ENCODE peak calls at places on chromosomes 6 and 20, in nine cellular contexts. P, X, A, E, V, B, Z, L and Q are unnamed samples. For H3K27me3 and H3K36me3, the result is how much of the 10 kb centered on the place peaks cover.

GRCh38 chr20:61957961-61958715 is 107.5 kb downstream of the TAF4 start:
- DNase-seq in P (peak), X (peak), A (no peak), E (no peak), V (no peak), B (no peak), Z (no peak), L (no peak), Q (no peak)

GRCh38 chr6:38797391-38797790 is 82.3 kb downstream of the DNAH8 start:
- DNase-seq in P (no peak), X (no peak), A (no peak), E (no peak), V (no peak), B (no peak), Z (no peak), L (no peak), Q (no peak)

GRCh38 chr20:3046677-3047462 is 1.0 kb downstream of the MRPS26 start:
- DNase-seq in P (no peak), X (no peak), A (no peak), E (no peak), V (peak), B (peak), Z (no peak), L (no peak), Q (peak)

GRCh38 chr6:26331809-26332226 is 33.2 kb upstream of the BTN3A2 start:
- DNase-seq in P (no peak), X (no peak), A (no peak), E (no peak), V (no peak), B (no peak), Z (no peak), L (no peak), Q (no peak)

GRCh38 chr6:2725999-2726567 is 24.6 kb downstream of the MYLK4 start:
- DNase-seq in P (no peak), X (no peak), A (peak), E (no peak), V (no peak), B (peak), Z (no peak), L (no peak), Q (no peak)

GRCh38 chr6:77173472-77174074 is 289.7 kb downstream of the HTR1B start:
- DNase-seq in P (no peak), X (no peak), A (no peak), E (no peak), V (no peak), B (no peak), Z (no peak), L (peak), Q (peak)

GRCh38 chr6:111013144-111013905 is 31.5 kb downstream of the RPF2 start:
- DNase-seq in P (no peak), X (no peak), A (no peak), E (no peak), V (no peak), B (no peak), Z (no peak), L (no peak), Q (no peak)

GRCh38 chr20:54293526-54293925 is 85.6 kb downstream of the PFDN4 start:
- DNase-seq in P (no peak), X (no peak), A (no peak), E (no peak), V (no peak), B (no peak), Z (no peak), L (no peak), Q (no peak)

GRCh38 chr6:56757585-56757984 is 114.9 kb upstream of the DST start:
- DNase-seq in P (peak), X (no peak), A (no peak), E (no peak), V (no peak), B (no peak), Z (no peak), L (no peak), Q (no peak)

GRCh38 chr6:169997930-169998218 is 246.5 kb downstream of the ERMARD start:
- DNase-seq in P (peak), X (peak), A (no peak), E (no peak), V (no peak), B (no peak), Z (no peak), L (no peak), Q (peak)

GRCh38 chr20:48945840-48946514 is 24.5 kb downstream of the ARFGEF2 start:
- DNase-seq in P (peak), X (no peak), A (no peak), E (no peak), V (no peak), B (no peak), Z (no peak), L (no peak), Q (no peak)

GRCh38 chr6:100433726-100434435 is 30.8 kb downstream of the SIM1 start:
- DNase-seq in P (no peak), X (no peak), A (no peak), E (no peak), V (no peak), B (no peak), Z (no peak), L (no peak), Q (no peak)

GRCh38 chr20:19949195-19949867 is 67.8 kb upstream of the NAA20 start:
- DNase-seq in P (no peak), X (no peak), A (no peak), E (no peak), V (no peak), B (no peak), Z (no peak), L (no peak), Q (no peak)

GRCh38 chr20:17653835-17654648 is 28.0 kb downstream of the RRBP1 start:
- DNase-seq in P (no peak), X (peak), A (no peak), E (peak), V (no peak), B (no peak), Z (no peak), L (no peak), Q (peak)

GRCh38 chr6:8177721-8178120 is 75.4 kb upstream of the EEF1E1 start:
- DNase-seq in P (no peak), X (no peak), A (no peak), E (no peak), V (no peak), B (no peak), Z (no peak), L (no peak), Q (no peak)

GRCh38 chr6:146965110-146965689 is 239.0 kb upstream of the STXBP5 start:
- DNase-seq in P (no peak), X (no peak), A (no peak), E (no peak), V (no peak), B (no peak), Z (no peak), L (no peak), Q (no peak)

GRCh38 chr6:360791-361373 is 30.7 kb upstream of the IRF4 start:
- DNase-seq in P (no peak), X (peak), A (no peak), E (no peak), V (peak), B (no peak), Z (no peak), L (no peak), Q (no peak)

DNA sequence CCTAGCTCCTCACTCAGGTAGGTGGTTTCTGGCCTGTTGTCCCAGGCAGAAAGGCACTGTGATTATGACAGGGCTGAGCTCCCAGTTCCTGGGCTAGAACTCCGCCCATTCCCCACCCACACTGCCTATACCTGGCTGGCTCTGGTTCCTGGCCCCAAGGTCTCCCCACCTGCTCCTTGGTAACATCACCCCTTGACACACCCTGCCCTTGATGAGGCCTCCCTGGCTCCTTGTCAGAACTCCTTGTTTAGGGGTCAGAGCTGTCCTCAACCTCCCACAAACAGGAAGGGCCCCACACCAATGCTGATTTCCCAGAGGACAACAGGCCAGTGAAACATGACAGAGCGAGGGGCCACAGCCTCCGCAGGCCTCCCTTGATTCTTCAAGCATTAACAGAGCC is 15.5 kb upstream of the MYMX start:
- DNase-seq in P (peak), X (no peak), A (no peak), E (no peak), V (peak), B (no peak), Z (no peak), L (no peak), Q (no peak)
- H3K4me3 ChIP-seq in P (no peak), X (no peak), A (no peak), E (no peak), V (no peak), B (no peak), Z (no peak), L (no peak), Q (no peak)

DNA sequence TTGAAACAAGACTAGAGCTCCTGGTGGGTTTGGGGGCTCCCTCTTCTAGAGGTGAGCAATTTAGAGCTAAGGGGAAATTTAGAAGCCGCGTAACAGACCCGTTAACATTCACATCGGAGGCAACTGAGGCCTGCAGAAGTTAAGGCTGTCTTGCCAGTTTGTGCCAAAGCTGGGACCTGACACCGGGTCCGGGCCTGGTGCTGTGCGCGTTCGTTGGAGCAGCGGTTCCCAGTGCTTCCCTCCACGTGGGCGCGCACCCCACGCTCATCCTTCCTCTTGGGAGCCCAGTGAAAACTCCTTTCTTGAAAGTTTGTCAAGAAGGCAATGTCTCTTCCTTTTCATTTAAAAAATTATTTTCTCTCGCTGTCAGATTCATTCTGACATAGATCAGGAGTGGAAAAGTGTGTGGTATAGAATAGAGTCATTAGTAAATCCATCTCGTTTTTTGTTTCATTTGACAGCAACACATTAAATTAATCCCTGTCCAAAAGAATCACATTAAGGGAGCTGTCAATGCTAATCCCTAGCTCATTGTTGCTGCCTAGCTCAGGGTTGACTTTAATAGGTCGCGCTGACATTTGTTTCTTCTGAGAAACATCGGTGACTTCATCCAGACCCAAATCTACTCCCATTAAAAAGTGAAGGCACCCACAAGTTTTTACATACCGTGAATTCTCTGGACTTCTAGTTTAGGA is 25.3 kb upstream of the MAP3K7 start:
- DNase-seq in P (no peak), X (no peak), A (no peak), E (no peak), V (no peak), B (no peak), Z (no peak), L (no peak), Q (peak)
- H3K27me3 ChIP-seq in P (under half), X (under half), A (under half), E (under half), V (under half), B (under half), Z (under half), L (half or more), Q (under half)

GRCh38 chr6:83188501-83188900 is 4.6 kb downstream of the PGM3 start:
- DNase-seq in P (no peak), X (no peak), A (no peak), E (no peak), V (no peak), B (no peak), Z (no peak), L (no peak), Q (no peak)

GRCh38 chr6:83190596-83190995 is 2.5 kb downstream of the PGM3 start:
- DNase-seq in P (no peak), X (no peak), A (no peak), E (no peak), V (no peak), B (no peak), Z (no peak), L (no peak), Q (no peak)

GRCh38 chr6:83192871-83193746 is at the start of the genes PGM3 and RWDD2A:
- DNase-seq in P (peak), X (peak), A (peak), E (peak), V (peak), B (peak), Z (peak), L (peak), Q (peak)

GRCh38 chr6:83193747-83194582 is 808 bp downstream of the RWDD2A start:
- DNase-seq in P (peak), X (peak), A (peak), E (peak), V (peak), B (no peak), Z (no peak), L (peak), Q (peak)

DNA sequence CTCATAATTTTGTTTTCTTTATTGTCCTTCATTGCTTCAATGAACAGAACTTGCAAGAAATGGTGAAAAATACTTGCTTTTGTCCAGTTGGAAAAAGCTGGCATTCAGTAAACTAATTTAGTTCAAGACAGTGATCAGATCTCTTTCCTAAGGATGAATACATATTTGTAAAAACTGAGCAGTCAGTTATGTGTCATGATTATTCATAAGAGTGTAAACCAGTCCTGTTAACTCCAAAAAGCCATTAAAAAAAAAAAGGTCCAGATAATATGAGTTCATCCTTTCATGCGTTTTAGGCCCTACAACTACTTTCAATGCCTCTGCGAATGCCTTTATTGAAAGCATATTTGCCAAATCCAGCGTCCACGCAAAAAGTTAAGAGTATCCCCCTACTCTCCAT is 609 bp downstream of the PGM3 start:
- DNase-seq in P (no peak), X (no peak), A (no peak), E (no peak), V (no peak), B (no peak), Z (no peak), L (no peak), Q (no peak)
- H3K36me3 ChIP-seq in P (under half), X (under half), A (under half), E (under half), V (under half), B (under half), Z (under half), L (under half), Q (under half)

GRCh38 chr6:156849806-156850205 is 72.6 kb downstream of the ARID1B start:
- DNase-seq in P (no peak), X (no peak), A (no peak), E (no peak), V (no peak), B (no peak), Z (no peak), L (no peak), Q (no peak)

GRCh38 chr6:156850356-156850755 is 73.2 kb downstream of the ARID1B start:
- DNase-seq in P (no peak), X (no peak), A (no peak), E (no peak), V (no peak), B (no peak), Z (no peak), L (no peak), Q (no peak)

GRCh38 chr6:156848123-156848522 is 70.9 kb downstream of the ARID1B start:
- DNase-seq in P (no peak), X (no peak), A (no peak), E (no peak), V (no peak), B (no peak), Z (no peak), L (no peak), Q (no peak)

GRCh38 chr6:156846845-156847599 is 69.8 kb downstream of the ARID1B start:
- DNase-seq in P (no peak), X (no peak), A (no peak), E (no peak), V (no peak), B (no peak), Z (no peak), L (no peak), Q (no peak)

DNA sequence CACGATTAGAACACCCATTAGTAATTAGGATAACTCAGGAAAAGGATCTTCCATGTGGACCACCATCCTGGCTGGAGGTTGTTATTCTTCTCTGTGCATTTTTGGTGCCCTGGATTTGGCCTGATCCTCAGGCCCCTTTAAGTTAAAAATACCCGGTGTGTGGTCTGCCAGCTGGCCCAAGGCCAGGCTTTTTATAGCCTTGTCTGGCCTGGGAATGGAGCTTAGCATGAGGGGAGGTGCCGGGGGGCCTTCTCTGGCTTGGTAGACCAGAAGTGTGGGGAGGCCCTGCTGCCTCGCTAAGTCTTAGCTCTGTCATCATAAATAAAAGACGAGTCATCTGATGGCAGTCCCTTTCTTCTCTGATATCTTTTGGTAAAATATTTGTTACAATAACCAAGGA is 71.4 kb downstream of the ARID1B start:
- DNase-seq in P (no peak), X (no peak), A (no peak), E (no peak), V (no peak), B (no peak), Z (no peak), L (peak), Q (no peak)
- H3K4me3 ChIP-seq in P (no peak), X (no peak), A (no peak), E (peak), V (no peak), B (no peak), Z (no peak), L (peak), Q (no peak)

DNA sequence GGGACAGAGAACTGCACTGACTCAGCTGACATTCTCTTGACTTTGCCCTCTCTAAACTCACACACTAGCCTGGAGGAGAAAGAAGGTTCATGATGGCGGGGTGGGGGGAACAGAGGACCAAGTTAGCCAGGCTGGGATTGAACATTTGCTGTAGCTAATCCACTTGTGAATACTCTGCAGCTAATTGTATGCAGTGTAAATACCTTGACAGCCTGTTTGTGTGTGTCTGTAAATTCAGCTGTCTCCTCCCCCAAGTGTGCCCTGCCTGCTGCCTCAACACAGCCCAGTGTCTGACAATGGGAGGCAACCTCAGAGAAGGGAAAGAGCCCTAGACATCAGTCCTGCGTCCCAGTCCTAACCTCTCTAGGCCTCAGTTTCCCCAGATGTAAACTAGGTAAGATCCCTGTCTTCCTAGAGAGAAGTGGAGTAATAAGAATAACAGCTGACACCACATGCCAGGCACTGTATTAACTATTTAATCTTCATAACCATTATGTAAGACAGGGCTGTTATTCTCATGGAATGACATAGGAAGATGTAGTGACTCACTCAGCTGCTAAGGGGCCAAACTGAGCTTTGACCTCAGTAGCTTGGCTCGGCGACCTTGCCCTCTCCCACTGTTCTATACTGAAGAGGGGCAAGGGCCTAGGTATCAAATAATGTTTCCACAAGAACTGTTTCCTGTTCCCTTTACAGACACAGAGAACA is 2.7 kb upstream of the MDGA1 start:
- DNase-seq in P (no peak), X (no peak), A (no peak), E (no peak), V (no peak), B (no peak), Z (no peak), L (no peak), Q (no peak)
- H3K27me3 ChIP-seq in P (under half), X (under half), A (under half), E (under half), V (under half), B (under half), Z (under half), L (under half), Q (half or more)

GRCh38 chr6:132551214-132551613 is 1.3 kb upstream of the TAAR8 start:
- DNase-seq in P (no peak), X (no peak), A (no peak), E (no peak), V (no peak), B (no peak), Z (no peak), L (no peak), Q (no peak)
- H3K36me3 ChIP-seq in P (under half), X (under half), A (under half), E (under half), V (under half), B (under half), Z (under half), L (under half), Q (under half)

GRCh38 chr20:34311118-34312023 is 8.2 kb upstream of the AHCY start:
- DNase-seq in P (peak), X (no peak), A (no peak), E (no peak), V (no peak), B (no peak), Z (no peak), L (peak), Q (peak)

GRCh38 chr20:34312024-34312460 is 8.9 kb upstream of the AHCY start:
- DNase-seq in P (no peak), X (no peak), A (no peak), E (no peak), V (no peak), B (no peak), Z (no peak), L (no peak), Q (peak)

GRCh38 chr20:34312544-34313217 is 9.5 kb upstream of the AHCY start:
- DNase-seq in P (peak), X (peak), A (peak), E (peak), V (peak), B (peak), Z (peak), L (peak), Q (peak)

GRCh38 chr20:34309691-34310090 is 6.5 kb upstream of the AHCY start:
- DNase-seq in P (no peak), X (no peak), A (no peak), E (no peak), V (no peak), B (no peak), Z (no peak), L (no peak), Q (no peak)

DNA sequence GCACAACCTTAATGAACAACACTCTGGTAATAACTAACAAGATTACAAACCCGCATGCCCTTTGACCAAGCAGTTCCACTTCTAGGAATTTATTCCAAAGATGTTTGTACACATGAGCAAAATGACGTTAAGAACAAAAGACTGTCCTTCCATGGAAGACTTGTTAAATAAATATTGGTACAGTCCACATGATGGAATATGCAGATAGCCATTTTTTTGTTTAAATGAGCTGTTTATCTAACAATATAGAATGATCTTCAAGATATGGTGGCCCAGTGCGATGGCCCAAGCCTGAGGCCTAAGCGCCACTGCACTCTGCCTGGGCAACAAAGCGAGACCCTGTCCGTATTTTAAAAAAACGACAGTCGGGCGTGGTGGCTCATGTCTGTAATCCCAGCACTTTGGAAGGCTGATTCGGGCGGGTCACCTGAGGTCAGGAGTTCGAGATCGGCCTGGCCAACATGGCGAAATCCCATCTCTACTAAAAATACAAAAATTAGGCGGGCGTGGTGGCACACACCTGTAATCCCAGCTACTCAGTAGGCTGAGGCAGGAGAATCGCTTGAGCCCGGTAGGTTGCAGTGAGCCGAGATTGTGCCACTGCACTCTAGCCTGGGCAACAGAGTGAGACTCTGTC is 7.4 kb upstream of the AHCY start:
- DNase-seq in P (no peak), X (no peak), A (no peak), E (no peak), V (no peak), B (no peak), Z (no peak), L (no peak), Q (no peak)
- H3K4me3 ChIP-seq in P (no peak), X (no peak), A (no peak), E (no peak), V (no peak), B (no peak), Z (no peak), L (no peak), Q (no peak)

GRCh38 chr6:43468748-43469681 is 8.4 kb upstream of the TJAP1 start:
- DNase-seq in P (no peak), X (no peak), A (no peak), E (no peak), V (no peak), B (no peak), Z (no peak), L (no peak), Q (no peak)
- H3K27me3 ChIP-seq in P (under half), X (under half), A (under half), E (under half), V (under half), B (under half), Z (under half), L (under half), Q (under half)